ENCODE peak calls at places on chromosomes 16 and 17, in nine cellular contexts. E is sigmoid colon, H is pancreas, K is ovary, G is tibial nerve, I is upper lobe of right lung, C is stomach, M is breast epithelium, T is left ventricle myocardium inferior. Z is an unnamed sample.
A peak's percentile ranks its signal among the peaks of the same experiment; 100 is the strongest.

GRCh38 chr16:11211061-11211976 is 44.7 kb downstream of the SOCS1 start:
- DNase-seq in M (no peak), G (no peak), K (no peak), E (no peak), I (no peak), T (no peak), C (no peak), H (no peak), Z (no peak)

GRCh38 chr16:83953796-83954576 is 946 bp downstream of the OSGIN1 start:
- DNase-seq in G (no peak), K (no peak), M (no peak), I (no peak), H (no peak), T (no peak), C (no peak), E (no peak), Z (no peak)

GRCh38 chr17:18119938-18120337 is 11.4 kb downstream of the MYO15A start:
- DNase-seq in K (no peak), G (no peak), E (no peak), C (no peak), T (no peak), H (no peak), M (no peak), I (no peak), Z (no peak)

GRCh38 chr17:52505601-52506000 is 347.1 kb upstream of the CA10 start:
- DNase-seq in M (no peak), T (no peak), E (no peak), C (no peak), H (no peak), K (no peak), G (no peak), I (no peak), Z (no peak)

GRCh38 chr17:76659928-76660614 is 16.5 kb upstream of the ST6GALNAC1 start:
- DNase-seq in M (peak; percentile 25), I (no peak), G (no peak), E (peak; percentile 61), T (no peak), K (no peak), H (no peak), C (no peak), Z (peak; percentile 39)

GRCh38 chr16:85221810-85222150 is 109.5 kb upstream of the CIBAR2 start:
- DNase-seq in G (no peak), E (no peak), I (no peak), H (no peak), M (no peak), T (no peak), C (no peak), K (no peak), Z (no peak)

GRCh38 chr16:14606102-14606501 is 24.0 kb downstream of the PARN start:
- DNase-seq in M (no peak), H (no peak), C (no peak), I (no peak), T (no peak), G (no peak), E (no peak), K (no peak), Z (no peak)

GRCh38 chr17:77501101-77501566 is 360.4 kb downstream of the SEC14L1 start:
- DNase-seq in T (no peak), G (no peak), H (no peak), M (no peak), C (no peak), I (peak; percentile 63), E (peak; percentile 45), K (no peak), Z (peak; percentile 16)

DNA sequence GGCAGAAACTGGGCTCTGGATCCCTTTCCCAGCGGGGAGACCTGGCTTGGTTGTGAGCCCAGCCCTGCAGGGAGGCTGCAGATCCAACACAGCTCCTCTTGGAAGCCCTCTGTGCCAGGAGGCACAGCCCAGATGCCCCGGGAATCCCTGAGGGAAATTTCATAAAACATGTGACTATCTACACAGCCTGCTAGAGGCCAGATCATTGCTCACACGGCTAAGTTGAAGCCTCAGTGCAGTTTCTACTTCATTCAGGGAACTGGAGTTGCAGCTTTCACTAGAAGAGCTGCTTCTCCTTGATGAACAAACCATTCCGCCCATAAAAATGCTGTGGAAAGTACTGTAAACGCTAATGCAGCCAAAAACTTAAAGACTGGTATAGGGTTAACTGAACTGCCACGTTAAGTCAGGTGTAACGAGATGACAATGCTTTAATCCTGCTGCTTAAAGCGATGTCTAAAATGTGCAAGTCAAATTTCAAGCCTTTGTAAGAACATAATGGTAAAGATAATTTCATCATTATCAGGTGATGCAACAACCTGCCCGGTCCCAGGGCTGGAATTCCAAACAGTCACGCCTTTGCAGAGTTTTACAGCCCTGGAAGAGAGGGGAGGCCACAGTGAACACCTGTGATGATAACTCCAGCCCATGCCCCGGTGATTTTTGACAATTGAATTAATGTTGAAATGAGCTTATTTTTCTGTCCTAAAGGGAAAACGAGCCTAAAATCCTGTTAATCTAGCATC is 172.5 kb downstream of the ZFHX3 start:
- DNase-seq in C (no peak), K (no peak), G (no peak), M (no peak), T (no peak), I (no peak), E (no peak), H (no peak), Z (no peak)
- H3K4me1 ChIP-seq in C (peaks cover 28% of the 10 kb centered on the region), K (peaks cover 2% of the 10 kb centered on the region), G (peaks cover 35% of the 10 kb centered on the region), M (no peaks in the 10 kb centered on the region), T (peaks cover 49% of the 10 kb centered on the region), I (peaks cover 34% of the 10 kb centered on the region), E (peaks cover 29% of the 10 kb centered on the region), H (no peaks in the 10 kb centered on the region), Z (peaks cover 13% of the 10 kb centered on the region)

DNA sequence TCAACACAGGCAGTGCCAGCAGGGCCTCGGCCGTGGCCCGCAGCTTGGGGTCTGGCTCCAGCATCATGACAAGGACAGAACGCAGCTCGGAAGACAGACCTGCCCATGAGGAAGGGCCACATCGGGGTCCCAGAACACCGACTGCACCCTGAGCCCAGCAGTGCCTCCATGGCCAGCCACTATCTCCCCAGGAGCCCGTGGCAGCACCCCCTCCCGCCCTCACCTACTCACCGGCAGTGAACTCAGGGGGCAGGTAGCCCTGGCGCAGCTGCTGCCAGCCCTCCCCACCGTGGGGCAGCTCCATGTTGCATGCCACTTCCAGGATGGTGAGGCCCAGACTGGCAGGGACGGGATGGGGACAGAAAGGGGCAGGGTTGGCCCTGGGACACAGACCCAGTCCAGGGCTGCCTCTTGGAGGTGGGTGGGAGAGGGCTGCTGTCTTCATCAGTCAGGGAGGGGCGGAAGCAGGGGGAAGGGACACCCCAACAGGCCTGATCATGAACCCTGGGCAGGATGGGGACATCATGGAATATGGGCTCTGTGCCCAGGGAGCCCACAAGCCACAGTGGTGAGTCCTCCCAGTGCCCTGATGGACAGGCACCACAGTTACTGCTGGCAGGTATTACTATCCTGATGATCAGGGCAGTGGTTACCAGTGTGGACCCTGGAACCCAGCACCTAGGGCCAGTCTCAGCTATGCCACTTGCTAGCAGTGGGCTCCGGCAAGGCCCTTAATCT is 5.3 kb downstream of the PAQR4 start:
- DNase-seq in K (no peak), H (no peak), C (no peak), T (no peak), M (no peak), I (no peak), G (no peak), E (no peak), Z (peak; percentile 66)
- H3K36me3 ChIP-seq in K (no peaks in the 10 kb centered on the region), H (no peaks in the 10 kb centered on the region), C (no peaks in the 10 kb centered on the region), T (peaks cover 5% of the 10 kb centered on the region), M (no peaks in the 10 kb centered on the region), I (no peaks in the 10 kb centered on the region), G (no peaks in the 10 kb centered on the region), E (no peaks in the 10 kb centered on the region), Z (no peaks in the 10 kb centered on the region)

GRCh38 chr16:31382485-31383161 is 10.5 kb upstream of the ITGAD start:
- DNase-seq in H (peak; percentile 68), T (peak; percentile 63), I (peak; percentile 85), E (no peak), G (peak; percentile 42), M (peak; percentile 67), K (peak; percentile 25), C (peak; percentile 67), Z (peak; percentile 81)
- TF ChIP-seq CTCF in H (peak; percentile 61), T (peak; percentile 78), I (peak; percentile 69), E (no peak), G (peak; percentile 44), M (no peak), K (no peak), C (no peak), Z (peak; percentile 48)

DNA sequence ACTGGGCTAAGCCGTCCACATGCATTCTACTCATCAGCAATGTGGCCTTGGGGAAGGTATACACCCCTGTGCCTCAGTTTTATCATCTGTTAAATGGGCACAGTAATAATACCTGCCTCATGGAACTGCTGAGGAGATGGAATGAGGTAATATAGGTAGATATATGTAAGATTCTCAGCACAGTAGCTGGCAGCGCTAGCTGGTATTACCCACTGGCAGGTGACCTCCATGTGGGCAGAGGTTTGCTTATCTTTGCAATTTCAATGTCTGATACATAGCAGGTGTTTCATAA is 1.2 kb upstream of the SGCA start:
- DNase-seq in T (no peak), K (no peak), G (no peak), E (no peak), I (no peak), C (no peak), M (no peak), H (no peak), Z (no peak)
- H3K4me1 ChIP-seq in T (peaks cover 65% of the 10 kb centered on the region), K (no peaks in the 10 kb centered on the region), G (peaks cover 29% of the 10 kb centered on the region), E (peaks cover 69% of the 10 kb centered on the region), I (peaks cover 11% of the 10 kb centered on the region), C (peaks cover 64% of the 10 kb centered on the region), M (peaks cover 7% of the 10 kb centered on the region), H (no peaks in the 10 kb centered on the region), Z (peaks cover 18% of the 10 kb centered on the region)

GRCh38 chr17:29111816-29112499 is 68.2 kb downstream of the MYO18A start:
- DNase-seq in C (peak; percentile 72), G (peak; percentile 60), T (peak; percentile 66), H (peak; percentile 72), E (peak; percentile 80), M (peak; percentile 63), K (peak; percentile 73), I (peak; percentile 84), Z (peak; percentile 63)
- H3K36me3 ChIP-seq in C (peaks cover 92% of the 10 kb centered on the region), G (peaks cover 3% of the 10 kb centered on the region), T (peaks cover 68% of the 10 kb centered on the region), H (peaks cover 9% of the 10 kb centered on the region), E (peaks cover 18% of the 10 kb centered on the region), M (no peaks in the 10 kb centered on the region), K (no peaks in the 10 kb centered on the region), I (peaks cover 62% of the 10 kb centered on the region), Z (peaks cover 77% of the 10 kb centered on the region)

GRCh38 chr17:80989586-80989913 is 2.1 kb upstream of the CHMP6 start:
- DNase-seq in I (no peak), C (no peak), T (no peak), G (no peak), K (no peak), E (no peak), M (no peak), H (no peak), Z (no peak)
- TF ChIP-seq CTCF in I (no peak), C (no peak), T (no peak), G (no peak), K (no peak), E (no peak), M (no peak), H (no peak), Z (no peak)

Z was measured in upper lobe of left lung.